ENCODE peak calls at places on chromosomes 2 and 18, in eight cellular contexts. O, W, V, J, I, U, L and R are unnamed samples.

GRCh38 chr2:67234443-67234842 is 162.7 kb upstream of the ETAA1 start:
- DNase-seq in O (peak; percentile 52), W (no peak), V (no peak), J (peak; percentile 6), I (no peak), U (no peak), L (no peak), R (no peak)

GRCh38 chr2:209772316-209772715 is 684 bp downstream of the UNC80 start:
- DNase-seq in O (no peak), W (no peak), V (no peak), J (no peak), I (no peak), U (no peak), L (no peak), R (no peak)

GRCh38 chr2:72955188-72956049 is 38.1 kb downstream of the EMX1 start:
- DNase-seq in O (no peak), W (no peak), V (no peak), J (no peak), I (no peak), U (no peak), L (no peak), R (no peak)

GRCh38 chr18:54776282-54776977 is 51.8 kb upstream of the RAB27B start:
- DNase-seq in O (peak; percentile 78), W (no peak), V (no peak), J (peak; percentile 96), I (peak; percentile 88), U (peak; percentile 57), L (peak; percentile 97), R (peak; percentile 45)

GRCh38 chr2:200469708-200470600 is 39.9 kb downstream of the KCTD18 start:
- DNase-seq in O (no peak), W (no peak), V (no peak), J (peak; percentile 66), I (no peak), U (no peak), L (no peak), R (no peak)

GRCh38 chr2:167271941-167272340 is 383.7 kb downstream of the XIRP2 start:
- DNase-seq in O (no peak), W (no peak), V (no peak), J (no peak), I (no peak), U (no peak), L (no peak), R (no peak)

GRCh38 chr2:241636182-241636982 is 576 bp downstream of the THAP4 start:
- DNase-seq in O (peak; percentile 67), W (peak; percentile 81), V (peak; percentile 67), J (no peak), I (no peak), U (peak; percentile 18), L (peak; percentile 44), R (no peak)

GRCh38 chr2:143730950-143731254 is 601.7 kb downstream of the ARHGAP15 start:
- DNase-seq in O (no peak), W (no peak), V (no peak), J (no peak), I (no peak), U (no peak), L (no peak), R (no peak)

GRCh38 chr18:50879302-50880107 is 587 bp downstream of the ME2 start:
- DNase-seq in O (peak; percentile 36), W (no peak), V (no peak), J (peak; percentile 40), I (no peak), U (no peak), L (peak; percentile 37), R (no peak)

GRCh38 chr18:3466051-3466450 is 16.1 kb downstream of the TGIF1 start:
- DNase-seq in O (peak; percentile 18), W (no peak), V (no peak), J (peak; percentile 85), I (no peak), U (no peak), L (no peak), R (peak; percentile 85)